ENCODE peak calls at places on chromosome 9, in nine cellular contexts. A, G, I, P, Y, Z, M, F and D are unnamed samples.

GRCh38 chr9:106878943-106879916 is 16.3 kb downstream of the ZNF462 start:
- DNase-seq in A (no peak), G (peak), I (peak), P (peak), Y (peak), Z (peak), M (no peak), F (no peak), D (peak)

GRCh38 chr9:72271617-72272478 is 93.2 kb downstream of the ZFAND5 start:
- DNase-seq in A (no peak), G (peak), I (peak), P (peak), Y (no peak), Z (peak), M (peak), F (peak), D (peak)

GRCh38 chr9:116816484-116816883 is 129.4 kb downstream of the TRIM32 start:
- DNase-seq in A (no peak), G (peak), I (no peak), P (peak), Y (no peak), Z (no peak), M (no peak), F (no peak), D (no peak)

GRCh38 chr9:99377790-99378775 is 156.0 kb downstream of the SEC61B start:
- DNase-seq in A (no peak), G (no peak), I (no peak), P (no peak), Y (no peak), Z (peak), M (no peak), F (no peak), D (no peak)

GRCh38 chr9:127711831-127712274 is 3.6 kb downstream of the PTRH1 start:
- DNase-seq in A (no peak), G (no peak), I (no peak), P (no peak), Y (no peak), Z (no peak), M (no peak), F (no peak), D (no peak)

GRCh38 chr9:69218166-69218565 is 44.1 kb downstream of the TJP2 start:
- DNase-seq in A (no peak), G (no peak), I (no peak), P (no peak), Y (no peak), Z (no peak), M (no peak), F (no peak), D (no peak)

GRCh38 chr9:4831119-4831518 is 38.4 kb downstream of the RCL1 start:
- DNase-seq in A (no peak), G (no peak), I (no peak), P (no peak), Y (no peak), Z (no peak), M (no peak), F (no peak), D (no peak)

GRCh38 chr9:79387091-79387490 is 184.7 kb upstream of the TLE4 start:
- DNase-seq in A (no peak), G (no peak), I (peak), P (no peak), Y (no peak), Z (no peak), M (no peak), F (no peak), D (no peak)

GRCh38 chr9:93037476-93037971 is 21.0 kb upstream of the SUSD3 start:
- DNase-seq in A (no peak), G (no peak), I (no peak), P (no peak), Y (no peak), Z (no peak), M (no peak), F (no peak), D (no peak)

GRCh38 chr9:127124792-127125191 is 2.4 kb upstream of the ANGPTL2 start:
- DNase-seq in A (no peak), G (no peak), I (no peak), P (no peak), Y (no peak), Z (no peak), M (no peak), F (no peak), D (no peak)

GRCh38 chr9:2321523-2322148 is 300.0 kb upstream of the VLDLR start:
- DNase-seq in A (no peak), G (no peak), I (no peak), P (no peak), Y (no peak), Z (no peak), M (no peak), F (no peak), D (no peak)

GRCh38 chr9:120909904-120910303 is 16.7 kb downstream of the TRAF1 start:
- DNase-seq in A (no peak), G (peak), I (no peak), P (peak), Y (no peak), Z (no peak), M (no peak), F (no peak), D (peak)

GRCh38 chr9:90287567-90288274 is 354.9 kb downstream of the DIRAS2 start:
- DNase-seq in A (no peak), G (peak), I (no peak), P (peak), Y (no peak), Z (no peak), M (no peak), F (peak), D (no peak)

GRCh38 chr9:20604561-20604960 is 17.7 kb downstream of the MLLT3 start:
- DNase-seq in A (no peak), G (no peak), I (no peak), P (no peak), Y (no peak), Z (no peak), M (no peak), F (no peak), D (no peak)

GRCh38 chr9:14361074-14361473 is 47.1 kb upstream of the NFIB start:
- DNase-seq in A (no peak), G (no peak), I (no peak), P (peak), Y (no peak), Z (no peak), M (no peak), F (no peak), D (no peak)

GRCh38 chr9:105062222-105062850 is 134.4 kb upstream of the ABCA1 start:
- DNase-seq in A (no peak), G (peak), I (no peak), P (peak), Y (no peak), Z (no peak), M (no peak), F (no peak), D (no peak)

GRCh38 chr9:35114921-35115341 is 731 bp downstream of the ATOSB start:
- DNase-seq in A (peak), G (peak), I (no peak), P (peak), Y (peak), Z (peak), M (no peak), F (peak), D (peak)

GRCh38 chr9:120080781-120081180 is 499.2 kb downstream of the CDK5RAP2 start:
- DNase-seq in A (no peak), G (no peak), I (no peak), P (no peak), Y (no peak), Z (no peak), M (no peak), F (no peak), D (no peak)

GRCh38 chr9:8978334-8978733 is 1178.8 kb upstream of the DMAC1 start:
- DNase-seq in A (no peak), G (no peak), I (no peak), P (no peak), Y (no peak), Z (no peak), M (no peak), F (no peak), D (no peak)

GRCh38 chr9:136278221-136278620 is 25.7 kb downstream of the CCDC187 start:
- DNase-seq in A (no peak), G (no peak), I (no peak), P (no peak), Y (no peak), Z (no peak), M (no peak), F (no peak), D (no peak)

GRCh38 chr9:127905788-127906191 is 6.4 kb upstream of the ST6GALNAC6 start:
- DNase-seq in A (peak), G (no peak), I (no peak), P (no peak), Y (no peak), Z (no peak), M (no peak), F (no peak), D (no peak)

GRCh38 chr9:129933709-129934586 is 98.7 kb downstream of the USP20 start:
- DNase-seq in A (no peak), G (no peak), I (no peak), P (no peak), Y (no peak), Z (peak), M (no peak), F (no peak), D (no peak)

GRCh38 chr9:8653111-8653510 is 853.5 kb upstream of the DMAC1 start:
- DNase-seq in A (no peak), G (no peak), I (no peak), P (no peak), Y (no peak), Z (no peak), M (no peak), F (no peak), D (no peak)

GRCh38 chr9:27094640-27095039 is 14.4 kb upstream of the TEK start:
- DNase-seq in A (no peak), G (peak), I (no peak), P (peak), Y (no peak), Z (peak), M (no peak), F (no peak), D (peak)

GRCh38 chr9:130539473-130540223 is 39.7 kb upstream of the FUBP3 start:
- DNase-seq in A (no peak), G (peak), I (no peak), P (peak), Y (no peak), Z (peak), M (no peak), F (peak), D (peak)

GRCh38 chr9:98228392-98229089 is 26.9 kb downstream of the TBC1D2 start:
- DNase-seq in A (no peak), G (no peak), I (no peak), P (no peak), Y (no peak), Z (no peak), M (no peak), F (no peak), D (no peak)

GRCh38 chr9:90915693-90916092 is 114.1 kb downstream of the SYK start:
- DNase-seq in A (no peak), G (peak), I (no peak), P (no peak), Y (no peak), Z (no peak), M (no peak), F (peak), D (peak)

GRCh38 chr9:137262909-137263285 is 7.8 kb downstream of the NELFB start:
- DNase-seq in A (peak), G (no peak), I (no peak), P (no peak), Y (no peak), Z (no peak), M (no peak), F (no peak), D (no peak)

GRCh38 chr9:3401556-3401955 is 124.2 kb downstream of the RFX3 start:
- DNase-seq in A (no peak), G (peak), I (no peak), P (no peak), Y (no peak), Z (peak), M (no peak), F (no peak), D (no peak)

GRCh38 chr9:119884411-119884810 is 515.2 kb upstream of the BRINP1 start:
- DNase-seq in A (no peak), G (no peak), I (no peak), P (peak), Y (no peak), Z (no peak), M (no peak), F (no peak), D (no peak)

GRCh38 chr9:121637441-121638222 is 13.8 kb upstream of the DAB2IP start:
- DNase-seq in A (no peak), G (peak), I (peak), P (peak), Y (no peak), Z (peak), M (no peak), F (no peak), D (peak)

GRCh38 chr9:132630811-132631210 is 39.0 kb downstream of the DDX31 start:
- DNase-seq in A (no peak), G (peak), I (no peak), P (peak), Y (no peak), Z (no peak), M (no peak), F (no peak), D (peak)

GRCh38 chr9:126722252-126722921 is 82.5 kb upstream of the ZBTB43 start:
- DNase-seq in A (peak), G (peak), I (no peak), P (peak), Y (peak), Z (peak), M (peak), F (peak), D (peak)

GRCh38 chr9:10268500-10269485 is 344.0 kb downstream of the PTPRD start:
- DNase-seq in A (no peak), G (peak), I (no peak), P (peak), Y (no peak), Z (no peak), M (no peak), F (peak), D (peak)

GRCh38 chr9:21141427-21141882 is at the start of gene IFNW1:
- DNase-seq in A (no peak), G (no peak), I (no peak), P (no peak), Y (no peak), Z (no peak), M (no peak), F (no peak), D (no peak)

GRCh38 chr9:25224309-25224708 is 453.9 kb downstream of the TUSC1 start:
- DNase-seq in A (no peak), G (no peak), I (no peak), P (no peak), Y (no peak), Z (no peak), M (no peak), F (no peak), D (no peak)
- TF ChIP-seq CTCF in A (no peak), G (no peak), I (no peak), P (no peak), Y (no peak), Z (no peak), M (peak), F (no peak), D (no peak)

GRCh38 chr9:18920141-18920611 is 112.8 kb downstream of the SAXO1 start:
- DNase-seq in A (no peak), G (no peak), I (no peak), P (peak), Y (no peak), Z (peak), M (no peak), F (no peak), D (no peak)

GRCh38 chr9:18922161-18922910 is 110.7 kb downstream of the SAXO1 start:
- DNase-seq in A (no peak), G (no peak), I (no peak), P (no peak), Y (no peak), Z (peak), M (no peak), F (no peak), D (no peak)

GRCh38 chr9:18920685-18921084 is 112.3 kb downstream of the SAXO1 start:
- DNase-seq in A (no peak), G (no peak), I (no peak), P (no peak), Y (no peak), Z (peak), M (no peak), F (no peak), D (no peak)

GRCh38 chr9:18923167-18923566 is 109.8 kb downstream of the SAXO1 start:
- DNase-seq in A (no peak), G (no peak), I (no peak), P (no peak), Y (no peak), Z (no peak), M (no peak), F (no peak), D (no peak)

GRCh38 chr9:18921677-18922076 is 111.3 kb downstream of the SAXO1 start:
- DNase-seq in A (no peak), G (no peak), I (no peak), P (no peak), Y (no peak), Z (peak), M (no peak), F (no peak), D (no peak)
- TF ChIP-seq CTCF in A (no peak), G (no peak), I (no peak), P (no peak), Y (no peak), Z (no peak), M (no peak), F (no peak), D (no peak)

GRCh38 chr9:17587113-17587512 is 8.2 kb downstream of the SH3GL2 start:
- DNase-seq in A (no peak), G (no peak), I (no peak), P (no peak), Y (no peak), Z (no peak), M (no peak), F (no peak), D (no peak)
- TF ChIP-seq CTCF in A (no peak), G (no peak), I (no peak), P (no peak), Y (no peak), Z (no peak), M (no peak), F (no peak), D (no peak)

GRCh38 chr9:33426843-33427293 is 20.5 kb downstream of the AQP3 start:
- DNase-seq in A (no peak), G (no peak), I (no peak), P (no peak), Y (no peak), Z (no peak), M (no peak), F (no peak), D (no peak)
- TF ChIP-seq CTCF in A (no peak), G (no peak), I (no peak), P (no peak), Y (no peak), Z (no peak), M (no peak), F (no peak), D (no peak)

GRCh38 chr9:86035827-86036440 is 63.4 kb downstream of the GOLM1 start:
- DNase-seq in A (no peak), G (no peak), I (no peak), P (no peak), Y (no peak), Z (no peak), M (no peak), F (no peak), D (no peak)
- TF ChIP-seq CTCF in A (no peak), G (no peak), I (no peak), P (no peak), Y (no peak), Z (no peak), M (no peak), F (no peak), D (no peak)

DNA sequence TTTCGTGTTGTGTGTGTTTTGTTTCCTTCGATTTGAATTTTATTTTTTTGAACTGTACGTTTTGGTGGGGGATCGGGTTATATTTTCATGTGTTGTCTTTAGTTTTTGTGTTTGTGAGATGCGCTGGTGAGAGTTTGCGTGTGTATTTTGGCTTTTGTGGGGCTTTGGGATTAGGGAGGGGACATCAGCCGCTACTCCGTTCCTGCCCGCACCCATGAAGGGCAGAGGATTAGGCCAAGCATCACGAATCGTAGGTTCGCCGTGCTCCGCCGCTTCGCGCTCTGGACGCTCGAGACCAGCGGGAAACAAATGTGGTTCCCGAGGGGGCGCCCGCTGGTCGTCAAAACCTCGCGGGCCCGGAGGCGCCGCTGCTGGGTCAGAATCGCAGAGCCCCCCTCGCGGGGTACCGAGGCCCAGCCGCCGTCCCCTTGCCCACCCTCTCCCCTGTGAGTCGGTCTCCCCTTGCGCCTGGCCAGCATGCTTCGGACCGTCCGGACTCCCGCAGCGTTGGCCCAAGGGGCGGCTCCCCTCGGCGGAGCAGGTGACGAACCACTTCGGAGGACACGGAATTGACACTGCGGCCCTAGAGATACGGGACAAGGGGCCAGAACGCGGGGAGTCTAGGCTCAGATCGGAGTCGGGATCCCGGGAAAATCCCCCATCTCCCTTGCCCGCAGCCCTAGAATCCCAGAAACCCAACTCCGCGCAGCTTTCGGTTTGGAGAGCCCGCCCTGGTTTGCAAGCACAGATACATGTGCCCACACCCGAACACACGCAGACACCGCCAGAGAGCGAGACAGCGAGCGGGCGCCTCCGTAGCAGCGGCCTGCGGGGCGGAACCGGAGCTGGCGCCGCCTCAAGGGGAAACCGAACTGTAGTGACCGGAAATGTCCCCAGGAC is 2.4 kb upstream of the PAX5 start:
- DNase-seq in A (peak), G (no peak), I (no peak), P (no peak), Y (no peak), Z (peak), M (no peak), F (no peak), D (no peak)
- TF ChIP-seq CTCF in A (no peak), G (no peak), I (no peak), P (no peak), Y (no peak), Z (no peak), M (no peak), F (no peak), D (no peak)

GRCh38 chr9:134525070-134525815 is 116.4 kb upstream of the COL5A1 start:
- DNase-seq in A (peak), G (no peak), I (no peak), P (no peak), Y (no peak), Z (no peak), M (no peak), F (no peak), D (no peak)

GRCh38 chr9:134522976-134523375 is 118.6 kb upstream of the COL5A1 start:
- DNase-seq in A (peak), G (no peak), I (no peak), P (no peak), Y (no peak), Z (no peak), M (no peak), F (no peak), D (no peak)

GRCh38 chr9:134522502-134522848 is 119.1 kb upstream of the COL5A1 start:
- DNase-seq in A (peak), G (no peak), I (no peak), P (no peak), Y (no peak), Z (no peak), M (no peak), F (no peak), D (no peak)

GRCh38 chr9:134526798-134527492 is 114.7 kb upstream of the COL5A1 start:
- DNase-seq in A (peak), G (no peak), I (no peak), P (no peak), Y (no peak), Z (no peak), M (no peak), F (no peak), D (no peak)

GRCh38 chr9:134525841-134526797 is 115.5 kb upstream of the COL5A1 start:
- DNase-seq in A (peak), G (no peak), I (no peak), P (no peak), Y (no peak), Z (peak), M (no peak), F (no peak), D (no peak)
- TF ChIP-seq CTCF in A (no peak), G (no peak), I (no peak), P (no peak), Y (no peak), Z (peak), M (no peak), F (no peak), D (no peak)